ENCODE peak calls at places on chromosomes 13 and 19, in seven cellular contexts. X, M, H, D, U, I and Y are unnamed samples.

GRCh38 chr13:46372071-46372470 is 15.0 kb downstream of the RUBCNL start:
- DNase-seq in I (no peak), D (no peak), X (no peak), H (no peak), M (no peak), U (no peak), Y (no peak)

GRCh38 chr19:1085053-1085658 is 10.0 kb downstream of the POLR2E start:
- DNase-seq in X (no peak), U (no peak), H (no peak), I (no peak), D (no peak), M (no peak), Y (no peak)

GRCh38 chr13:26881154-26881553 is 120.6 kb upstream of the GPR12 start:
- DNase-seq in H (no peak), M (no peak), X (peak; percentile 47), U (no peak), D (peak; percentile 72), I (no peak), Y (no peak)

GRCh38 chr13:103953859-103954258 is 887.6 kb upstream of the SLC10A2 start:
- DNase-seq in U (no peak), X (no peak), I (no peak), D (no peak), M (no peak), H (no peak), Y (no peak)

GRCh38 chr19:15432018-15432494 is 13.3 kb upstream of the AKAP8L start:
- DNase-seq in H (no peak), I (no peak), U (no peak), X (no peak), M (no peak), D (peak; percentile 8), Y (peak; percentile 32)

GRCh38 chr13:113117335-113117872 is 5.2 kb upstream of the F10 start:
- DNase-seq in H (no peak), D (no peak), M (no peak), X (no peak), U (no peak), I (peak; percentile 13), Y (no peak)

GRCh38 chr13:34224877-34225276 is 406.9 kb downstream of the RFC3 start:
- DNase-seq in U (no peak), I (no peak), D (no peak), X (no peak), M (no peak), H (no peak), Y (no peak)

GRCh38 chr19:29115181-29115580 is 97.8 kb downstream of the UQCRFS1 start:
- DNase-seq in D (no peak), U (no peak), X (no peak), M (no peak), H (no peak), I (no peak), Y (no peak)

GRCh38 chr13:27956576-27957300 is 12.4 kb downstream of the CDX2 start:
- DNase-seq in X (no peak), D (no peak), M (peak; percentile 29), H (no peak), I (no peak), U (peak; percentile 31), Y (no peak)

GRCh38 chr13:112124100-112124499 is 57.2 kb downstream of the SOX1 start:
- DNase-seq in M (no peak), H (no peak), U (no peak), X (no peak), D (no peak), I (no peak), Y (no peak)

GRCh38 chr13:101390461-101390860 is 25.8 kb downstream of the NALCN start:
- DNase-seq in U (no peak), X (peak; percentile 30), M (no peak), H (no peak), D (peak; percentile 1), I (no peak), Y (no peak)

GRCh38 chr13:33657274-33657673 is 160.7 kb upstream of the RFC3 start:
- DNase-seq in D (no peak), H (no peak), X (no peak), U (no peak), I (no peak), M (no peak), Y (no peak)

GRCh38 chr19:44600466-44600865 is 12.9 kb upstream of the IGSF23 start:
- DNase-seq in U (no peak), I (no peak), X (peak; percentile 32), D (no peak), H (no peak), M (no peak), Y (peak; percentile 49)

GRCh38 chr13:112131740-112132113 is 64.8 kb downstream of the SOX1 start:
- DNase-seq in M (peak; percentile 71), H (no peak), D (no peak), I (no peak), X (no peak), U (peak; percentile 31), Y (no peak)

GRCh38 chr19:55175117-55175867 is 4.8 kb downstream of the SYT5 start:
- DNase-seq in I (no peak), U (no peak), M (no peak), H (no peak), X (no peak), D (no peak), Y (no peak)

GRCh38 chr13:28100149-28101121 is at the start of gene FLT3:
- DNase-seq in M (peak; percentile 30), X (peak; percentile 38), I (no peak), H (no peak), D (peak; percentile 35), U (peak; percentile 22), Y (peak; percentile 72)

GRCh38 chr13:50222569-50223332 is 207.5 kb downstream of the KCNRG start:
- DNase-seq in D (peak; percentile 93), X (peak; percentile 68), H (no peak), M (peak; percentile 52), U (peak; percentile 41), I (no peak), Y (no peak)

GRCh38 chr13:94764576-94765321 is 52.4 kb upstream of the SOX21 start:
- DNase-seq in D (peak; percentile 3), H (no peak), X (no peak), U (no peak), M (no peak), I (no peak), Y (no peak)

GRCh38 chr13:73870970-73871935 is 263.0 kb downstream of the KLF12 start:
- DNase-seq in X (peak; percentile 96), I (peak; percentile 24), M (no peak), H (no peak), D (peak; percentile 93), U (no peak), Y (no peak)

DNA sequence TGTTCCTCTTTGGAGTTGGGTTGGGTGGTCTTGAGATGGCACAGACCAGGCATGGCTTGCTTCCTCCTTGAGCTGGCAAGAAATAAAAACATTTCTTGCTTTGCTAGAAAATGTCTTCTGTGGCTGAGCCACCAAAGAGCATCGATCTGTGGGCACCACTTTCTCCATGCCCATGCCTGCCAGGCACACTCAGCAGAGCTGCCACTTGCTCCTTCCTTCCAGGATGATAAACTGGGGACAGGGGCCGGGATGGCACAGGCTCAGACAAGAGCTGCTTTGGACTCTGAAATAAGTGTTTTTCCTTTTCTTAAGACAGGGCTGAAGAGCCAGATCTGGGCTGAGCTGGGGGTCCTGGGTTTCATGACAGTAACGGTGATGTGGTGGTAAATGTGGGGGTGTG is 32.8 kb downstream of the NFIX start:
- DNase-seq in X (no peak), U (no peak), D (no peak), H (no peak), M (peak; percentile 3), I (no peak), Y (no peak)
- H3K4me3 ChIP-seq in X (no peak overlapping the region), U (no peak overlapping the region), D (no peak overlapping the region), H (no peak overlapping the region), M (no peak overlapping the region), I (no peak overlapping the region), Y (no peak overlapping the region)

DNA sequence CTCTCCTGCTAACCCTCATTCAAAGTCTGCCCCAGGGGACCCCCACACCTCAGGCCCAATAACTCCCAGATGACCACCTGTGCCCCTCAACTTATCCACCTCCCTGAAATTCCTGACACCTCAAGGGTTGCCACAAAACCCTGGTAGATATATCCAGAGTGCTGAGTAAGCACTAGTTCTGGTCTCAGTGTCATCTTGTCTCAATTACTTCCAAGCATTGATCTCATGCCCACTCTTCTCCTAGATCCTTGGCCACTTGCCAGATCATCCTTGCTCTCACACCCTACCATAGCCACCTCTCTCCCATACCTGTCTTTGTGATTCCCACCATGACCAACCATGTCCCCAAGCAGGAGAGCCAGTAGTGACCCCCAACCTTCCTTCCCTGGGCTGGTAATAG is 2.0 kb downstream of the ZNF416 start:
- DNase-seq in D (no peak), M (no peak), H (no peak), I (no peak), X (no peak), U (no peak), Y (no peak)
- H3K9me3 ChIP-seq in D (no peaks in the 10 kb centered on the region), M (peaks cover 60% of the 10 kb centered on the region), H (peaks cover 57% of the 10 kb centered on the region), I (peaks cover 17% of the 10 kb centered on the region), X (peaks cover 60% of the 10 kb centered on the region), U (peaks cover 14% of the 10 kb centered on the region), Y (peaks cover 35% of the 10 kb centered on the region)

GRCh38 chr19:3458229-3458555 is 22.1 kb downstream of the SMIM24 start:
- DNase-seq in D (no peak), H (no peak), M (no peak), I (no peak), X (no peak), U (no peak), Y (no peak)

GRCh38 chr19:3459965-3460582 is 20.3 kb downstream of the SMIM24 start:
- DNase-seq in H (no peak), M (no peak), I (no peak), X (no peak), D (no peak), U (no peak), Y (no peak)

GRCh38 chr19:3458595-3459284 is 21.6 kb downstream of the SMIM24 start:
- DNase-seq in I (peak; percentile 87), X (peak; percentile 25), U (no peak), H (no peak), M (no peak), D (peak; percentile 74), Y (no peak)

GRCh38 chr19:3457531-3458228 is 22.6 kb downstream of the SMIM24 start:
- DNase-seq in I (no peak), H (no peak), D (peak; percentile 40), X (no peak), U (no peak), M (no peak), Y (no peak)

GRCh38 chr19:3459322-3459881 is 20.9 kb downstream of the SMIM24 start:
- DNase-seq in I (peak; percentile 95), M (peak; percentile 56), U (peak; percentile 65), H (no peak), X (peak; percentile 94), D (peak; percentile 96), Y (no peak)
- H3K4me3 ChIP-seq in I (no peak overlapping the region), M (no peak overlapping the region), U (no peak overlapping the region), H (no peak overlapping the region), X (no peak overlapping the region), D (no peak overlapping the region), Y (no peak overlapping the region)

GRCh38 chr13:105312906-105313305 is 1222.6 kb downstream of the EFNB2 start:
- DNase-seq in I (no peak), M (no peak), X (no peak), U (no peak), H (no peak), D (no peak), Y (no peak)

GRCh38 chr13:105311094-105311493 is 1224.4 kb downstream of the EFNB2 start:
- DNase-seq in D (no peak), X (no peak), H (no peak), U (no peak), I (no peak), M (no peak), Y (no peak)

DNA sequence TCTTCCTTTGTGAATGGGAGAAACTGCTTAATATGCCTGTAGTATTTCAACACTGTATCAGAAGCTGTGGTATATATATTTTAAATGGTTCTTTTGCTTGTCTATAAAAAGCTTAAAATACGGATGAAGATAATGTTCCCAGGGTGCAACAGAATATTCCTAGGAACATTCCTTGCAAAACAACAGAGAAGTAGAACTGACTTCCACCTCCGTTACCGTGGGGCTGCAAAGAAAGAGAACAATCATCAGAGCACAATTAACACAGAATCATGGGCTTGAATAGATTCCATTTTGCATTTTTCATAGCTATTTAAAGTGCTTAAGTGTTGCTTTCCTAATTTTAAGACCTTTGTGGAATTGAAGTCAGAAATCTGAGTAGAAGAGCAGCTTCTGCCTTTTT is 1227.7 kb downstream of the EFNB2 start:
- DNase-seq in X (no peak), M (no peak), D (no peak), U (no peak), H (no peak), I (no peak), Y (no peak)
- H3K9me3 ChIP-seq in X (no peaks in the 10 kb centered on the region), M (no peaks in the 10 kb centered on the region), D (no peaks in the 10 kb centered on the region), U (no peaks in the 10 kb centered on the region), H (no peaks in the 10 kb centered on the region), I (no peaks in the 10 kb centered on the region), Y (no peaks in the 10 kb centered on the region)